ENCODE peak calls at places on chromosomes 12 and 14, in ten cellular contexts. L is HuH-7, D is GM10248, P is AG04450, X is SK-MEL-5, R is stromal cell of bone marrow, M is activated T-cell treated with anti-CD3 and anti-CD28 coated beads for 1 hour, C is body of pancreas, S is IMR-90, O is cardiac muscle cell. W is an unnamed sample.

GRCh38 chr14:63952053-63952932 is 99.5 kb downstream of the SYNE2 start:
- DNase-seq in L (no peak), D (no peak), P (no peak), X (no peak), R (no peak), M (no peak), C (no peak), S (no peak), O (no peak), W (no peak)

GRCh38 chr12:53063708-53064612 is 14.1 kb downstream of the TNS2 start:
- DNase-seq in L (no peak), D (no peak), P (no peak), X (no peak), R (peak), M (no peak), C (no peak), S (peak), O (no peak), W (no peak)

GRCh38 chr12:49260165-49260564 is 4.7 kb upstream of the TUBA1C start:
- DNase-seq in L (no peak), D (no peak), P (no peak), X (no peak), R (peak), M (no peak), C (no peak), S (peak), O (no peak), W (no peak)

GRCh38 chr14:93683241-93683640 is 105.0 kb downstream of the PRIMA1 start:
- DNase-seq in L (peak), D (no peak), P (no peak), X (peak), R (no peak), M (no peak), C (no peak), S (no peak), O (no peak), W (no peak)

GRCh38 chr12:29552994-29553748 is 55.7 kb upstream of the OVCH1 start:
- DNase-seq in L (no peak), D (no peak), P (no peak), X (peak), R (no peak), M (no peak), C (no peak), S (no peak), O (no peak), W (no peak)

GRCh38 chr12:72275551-72275950 is 3.4 kb downstream of the TRHDE start:
- DNase-seq in L (no peak), D (no peak), P (no peak), X (no peak), R (no peak), M (no peak), C (no peak), S (no peak), O (no peak), W (no peak)

GRCh38 chr14:105257464-105257863 is 9.1 kb downstream of the BTBD6 start:
- DNase-seq in L (no peak), D (no peak), P (no peak), X (no peak), R (no peak), M (no peak), C (no peak), S (no peak), O (no peak), W (no peak)

GRCh38 chr12:52441320-52441911 is 7.2 kb upstream of the KRT75 start:
- DNase-seq in L (no peak), D (no peak), P (no peak), X (no peak), R (no peak), M (no peak), C (no peak), S (peak), O (no peak), W (no peak)

GRCh38 chr12:6383572-6384498 is at the start of gene LTBR:
- DNase-seq in L (peak), D (peak), P (peak), X (peak), R (peak), M (no peak), C (peak), S (peak), O (peak), W (peak)

GRCh38 chr14:63273717-63274673 is 44.7 kb downstream of the GPHB5 start:
- DNase-seq in L (no peak), D (no peak), P (no peak), X (peak), R (peak), M (no peak), C (peak), S (no peak), O (no peak), W (no peak)

GRCh38 chr12:1830981-1831930 is 10.9 kb downstream of the LRTM2 start:
- DNase-seq in L (peak), D (peak), P (peak), X (peak), R (no peak), M (no peak), C (peak), S (peak), O (peak), W (no peak)

GRCh38 chr14:92105845-92106094 is 612 bp downstream of the ATXN3 start:
- DNase-seq in L (peak), D (peak), P (no peak), X (peak), R (no peak), M (no peak), C (peak), S (no peak), O (peak), W (no peak)

GRCh38 chr12:65792724-65793123 is 31.6 kb upstream of the HMGA2 start:
- DNase-seq in L (no peak), D (no peak), P (no peak), X (no peak), R (no peak), M (no peak), C (no peak), S (no peak), O (no peak), W (no peak)

GRCh38 chr12:75662501-75663159 is 151.2 kb upstream of the KRR1 start:
- DNase-seq in L (no peak), D (no peak), P (no peak), X (peak), R (no peak), M (no peak), C (no peak), S (no peak), O (no peak), W (no peak)

GRCh38 chr12:6914246-6914947 is at the start of gene ENO2:
- DNase-seq in L (no peak), D (peak), P (no peak), X (no peak), R (no peak), M (peak), C (peak), S (peak), O (peak), W (peak)

GRCh38 chr12:50082644-50083043 is 2.5 kb upstream of the SMARCD1 start:
- DNase-seq in L (peak), D (no peak), P (no peak), X (no peak), R (no peak), M (no peak), C (no peak), S (no peak), O (no peak), W (no peak)

GRCh38 chr14:72855913-72856312 is 38.0 kb downstream of the DPF3 start:
- DNase-seq in L (no peak), D (no peak), P (no peak), X (no peak), R (peak), M (no peak), C (no peak), S (peak), O (no peak), W (no peak)

GRCh38 chr12:124599074-124599999 is 31.9 kb upstream of the NCOR2 start:
- DNase-seq in L (no peak), D (no peak), P (no peak), X (no peak), R (peak), M (no peak), C (no peak), S (peak), O (no peak), W (no peak)

GRCh38 chr14:103846569-103847438 is 571 bp downstream of the PPP1R13B start:
- DNase-seq in L (no peak), D (peak), P (no peak), X (no peak), R (no peak), M (no peak), C (peak), S (no peak), O (peak), W (peak)

GRCh38 chr14:101823511-101824120 is 62.1 kb downstream of the PPP2R5C start:
- DNase-seq in L (no peak), D (peak), P (no peak), X (no peak), R (no peak), M (peak), C (peak), S (no peak), O (no peak), W (no peak)

GRCh38 chr14:73725116-73726024 is 11.2 kb upstream of the PNMA1 start:
- DNase-seq in L (no peak), D (no peak), P (no peak), X (no peak), R (no peak), M (no peak), C (no peak), S (peak), O (no peak), W (no peak)

GRCh38 chr14:93953739-93954515 is 22.4 kb downstream of the ASB2 start:
- DNase-seq in L (no peak), D (no peak), P (no peak), X (no peak), R (no peak), M (no peak), C (no peak), S (no peak), O (no peak), W (no peak)

GRCh38 chr12:14773685-14774073 is 29.6 kb downstream of the WBP11 start:
- DNase-seq in L (no peak), D (peak), P (no peak), X (no peak), R (no peak), M (no peak), C (no peak), S (no peak), O (no peak), W (no peak)

GRCh38 chr12:58678753-58679152 is 241.6 kb downstream of the LRIG3 start:
- DNase-seq in L (no peak), D (no peak), P (no peak), X (no peak), R (no peak), M (no peak), C (no peak), S (no peak), O (no peak), W (no peak)

GRCh38 chr12:13147688-13148531 is 44.4 kb upstream of the GSG1 start:
- DNase-seq in L (no peak), D (no peak), P (no peak), X (no peak), R (no peak), M (no peak), C (no peak), S (no peak), O (no peak), W (no peak)

GRCh38 chr12:127280393-127281275 is 986.3 kb upstream of the TMEM132C start:
- DNase-seq in L (peak), D (peak), P (no peak), X (peak), R (no peak), M (peak), C (peak), S (no peak), O (peak), W (no peak)

GRCh38 chr12:67354322-67354721 is 85.2 kb downstream of the CAND1 start:
- DNase-seq in L (no peak), D (no peak), P (no peak), X (no peak), R (peak), M (no peak), C (no peak), S (peak), O (no peak), W (no peak)

GRCh38 chr14:96662116-96662901 is 134.9 kb upstream of the VRK1 start:
- DNase-seq in L (no peak), D (no peak), P (no peak), X (no peak), R (no peak), M (no peak), C (no peak), S (no peak), O (no peak), W (no peak)

GRCh38 chr12:63423839-63424238 is 244.5 kb downstream of the DPY19L2 start:
- DNase-seq in L (no peak), D (no peak), P (no peak), X (no peak), R (no peak), M (no peak), C (no peak), S (no peak), O (no peak), W (no peak)